ENCODE peak calls at places on chromosome 6, in nine cellular contexts. B is foreskin melanocyte; S is ascending aorta; N is stimulated activated CD8-positive, alpha-beta memory T cell treated with anti-CD3 and anti-CD28 coated beads, Interleukin-7, amount 100 ng/mL, for 4 hours; P is caudate nucleus; H is AG08396; W is H1; O is NCI-H1417 treated with DMSO at 0.1 percent for 48 hours; D is HT1080. U is an unnamed sample.

GRCh38 chr6:139553916-139554315 is 179.5 kb upstream of the CITED2 start:
- DNase-seq in B (no peak), S (no peak), N (no peak), P (no peak), H (no peak), W (no peak), O (no peak), D (no peak), U (no peak)

GRCh38 chr6:11236351-11236750 is 3.9 kb upstream of the NEDD9 start:
- DNase-seq in B (no peak), S (no peak), N (no peak), P (no peak), H (no peak), W (no peak), O (no peak), D (no peak), U (no peak)

GRCh38 chr6:145277358-145278097 is 457.8 kb downstream of the EPM2A start:
- DNase-seq in B (no peak), S (no peak), N (no peak), P (no peak), H (no peak), W (no peak), O (no peak), D (no peak), U (no peak)

GRCh38 chr6:139014945-139015344 is 13.6 kb upstream of the ABRACL start:
- DNase-seq in B (no peak), S (no peak), N (no peak), P (no peak), H (no peak), W (no peak), O (no peak), D (no peak), U (no peak)

GRCh38 chr6:133645000-133645619 is 243.8 kb upstream of the TCF21 start:
- DNase-seq in B (peak; percentile 83), S (no peak), N (no peak), P (no peak), H (no peak), W (no peak), O (no peak), D (no peak), U (no peak)

GRCh38 chr6:37684801-37685200 is 12.9 kb downstream of the MDGA1 start:
- DNase-seq in B (no peak), S (no peak), N (no peak), P (no peak), H (no peak), W (no peak), O (no peak), D (no peak), U (no peak)

GRCh38 chr6:18118330-18118729 is 4.1 kb downstream of the NHLRC1 start:
- DNase-seq in B (no peak), S (no peak), N (no peak), P (no peak), H (no peak), W (no peak), O (no peak), D (no peak), U (no peak)

GRCh38 chr6:37860226-37860839 is 40.8 kb downstream of the ZFAND3 start:
- DNase-seq in B (peak; percentile 29), S (no peak), N (no peak), P (no peak), H (no peak), W (no peak), O (no peak), D (peak; percentile 13), U (no peak)

U was measured in occipital lobe.